ENCODE peak calls at places on chromosomes 13 and 19, in four cellular contexts. One of them, this sample, is unnamed. For H3K4me1 and H3K36me3, the result is how much of the 10 kb centered on the place peaks cover.

GRCh38 chr13:108632649-108633167 is 3.3 kb downstream of the MYO16 start:
- DNase-seq in body of pancreas: no peak
- DNase-seq in endodermal cell: no peak
- DNase-seq in effector memory CD4-positive, alpha-beta T cell: no peak
- DNase-seq in this sample: no peak

GRCh38 chr13:103315701-103316100 is 249.5 kb upstream of the SLC10A2 start:
- DNase-seq in effector memory CD4-positive, alpha-beta T cell: no peak
- DNase-seq in endodermal cell: no peak
- DNase-seq in body of pancreas: no peak
- DNase-seq in this sample: no peak

GRCh38 chr19:56273563-56274117 is 1.1 kb downstream of the EDDM13 start:
- DNase-seq in effector memory CD4-positive, alpha-beta T cell: no peak
- DNase-seq in endodermal cell: no peak
- DNase-seq in body of pancreas: no peak
- DNase-seq in this sample: peak

GRCh38 chr19:42794751-42795150 is 29.3 kb upstream of the PSG8 start:
- DNase-seq in effector memory CD4-positive, alpha-beta T cell: no peak
- DNase-seq in body of pancreas: no peak
- DNase-seq in endodermal cell: no peak
- DNase-seq in this sample: no peak

GRCh38 chr13:85230754-85231153 is 568.5 kb downstream of the SLITRK6 start:
- DNase-seq in effector memory CD4-positive, alpha-beta T cell: no peak
- DNase-seq in endodermal cell: no peak
- DNase-seq in body of pancreas: no peak
- DNase-seq in this sample: peak

GRCh38 chr13:22463089-22463488 is 717.7 kb upstream of the SGCG start:
- DNase-seq in effector memory CD4-positive, alpha-beta T cell: no peak
- DNase-seq in endodermal cell: no peak
- DNase-seq in body of pancreas: no peak
- DNase-seq in this sample: no peak

GRCh38 chr13:31775686-31776085 is 36.4 kb downstream of the RXFP2 start:
- DNase-seq in effector memory CD4-positive, alpha-beta T cell: no peak
- DNase-seq in body of pancreas: peak
- DNase-seq in endodermal cell: no peak
- DNase-seq in this sample: no peak

GRCh38 chr19:14519860-14520407 is 1.7 kb upstream of the DNAJB1 start:
- DNase-seq in effector memory CD4-positive, alpha-beta T cell: no peak
- DNase-seq in body of pancreas: peak
- DNase-seq in endodermal cell: no peak
- DNase-seq in this sample: no peak

GRCh38 chr13:32206097-32206740 is 108.9 kb downstream of the ZAR1L start:
- DNase-seq in body of pancreas: no peak
- DNase-seq in endodermal cell: no peak
- DNase-seq in effector memory CD4-positive, alpha-beta T cell: no peak
- DNase-seq in this sample: peak

GRCh38 chr13:43787998-43788397 is 1.2 kb upstream of the ENOX1 start:
- DNase-seq in endodermal cell: no peak
- DNase-seq in body of pancreas: peak
- DNase-seq in effector memory CD4-positive, alpha-beta T cell: no peak
- DNase-seq in this sample: no peak

GRCh38 chr13:33577037-33577436 is 240.9 kb upstream of the RFC3 start:
- DNase-seq in effector memory CD4-positive, alpha-beta T cell: no peak
- DNase-seq in body of pancreas: no peak
- DNase-seq in endodermal cell: no peak
- DNase-seq in this sample: peak

GRCh38 chr13:51912091-51912490 is 50.3 kb downstream of the CCDC70 start:
- DNase-seq in effector memory CD4-positive, alpha-beta T cell: no peak
- DNase-seq in endodermal cell: no peak
- DNase-seq in body of pancreas: peak
- DNase-seq in this sample: no peak

GRCh38 chr13:20411638-20412342 is 113.9 kb downstream of the CRYL1 start:
- DNase-seq in endodermal cell: no peak
- DNase-seq in body of pancreas: no peak
- DNase-seq in effector memory CD4-positive, alpha-beta T cell: no peak
- DNase-seq in this sample: no peak

GRCh38 chr13:33323766-33324525 is 38.4 kb upstream of the STARD13 start:
- DNase-seq in endodermal cell: no peak
- DNase-seq in body of pancreas: no peak
- DNase-seq in effector memory CD4-positive, alpha-beta T cell: no peak
- DNase-seq in this sample: no peak

GRCh38 chr13:95524270-95524901 is 28.1 kb upstream of the CLDN10 start:
- DNase-seq in effector memory CD4-positive, alpha-beta T cell: no peak
- DNase-seq in body of pancreas: no peak
- DNase-seq in endodermal cell: no peak
- DNase-seq in this sample: peak

GRCh38 chr13:48318014-48318713 is 14.6 kb downstream of the RB1 start:
- DNase-seq in body of pancreas: peak
- DNase-seq in effector memory CD4-positive, alpha-beta T cell: no peak
- DNase-seq in endodermal cell: no peak
- DNase-seq in this sample: no peak

GRCh38 chr13:43804461-43805070 is 17.8 kb upstream of the ENOX1 start:
- DNase-seq in body of pancreas: peak
- DNase-seq in effector memory CD4-positive, alpha-beta T cell: no peak
- DNase-seq in endodermal cell: no peak
- DNase-seq in this sample: peak

GRCh38 chr13:106373989-106374572 is 161.4 kb downstream of the EFNB2 start:
- DNase-seq in body of pancreas: no peak
- DNase-seq in endodermal cell: peak
- DNase-seq in effector memory CD4-positive, alpha-beta T cell: no peak
- DNase-seq in this sample: no peak

GRCh38 chr19:12924621-12925310 is 5.7 kb upstream of the SYCE2 start:
- DNase-seq in effector memory CD4-positive, alpha-beta T cell: no peak
- DNase-seq in body of pancreas: no peak
- DNase-seq in endodermal cell: no peak
- DNase-seq in this sample: no peak

GRCh38 chr19:47507031-47507430 is 7.8 kb downstream of the NAPA start:
- DNase-seq in effector memory CD4-positive, alpha-beta T cell: no peak
- DNase-seq in body of pancreas: peak
- DNase-seq in endodermal cell: no peak
- DNase-seq in this sample: no peak

GRCh38 chr13:92602560-92602959 is 624.0 kb upstream of the GPC6 start:
- DNase-seq in effector memory CD4-positive, alpha-beta T cell: no peak
- DNase-seq in body of pancreas: no peak
- DNase-seq in endodermal cell: no peak
- DNase-seq in this sample: peak

GRCh38 chr13:59247166-59247565 is 916.6 kb downstream of the DIAPH3 start:
- DNase-seq in endodermal cell: no peak
- DNase-seq in effector memory CD4-positive, alpha-beta T cell: no peak
- DNase-seq in body of pancreas: no peak
- DNase-seq in this sample: no peak

GRCh38 chr19:33040994-33041827 is 23.5 kb downstream of the RHPN2 start:
- DNase-seq in body of pancreas: peak
- DNase-seq in endodermal cell: no peak
- DNase-seq in effector memory CD4-positive, alpha-beta T cell: no peak
- DNase-seq in this sample: no peak

GRCh38 chr13:32504263-32504662 is 34.3 kb downstream of the N4BP2L2 start:
- DNase-seq in body of pancreas: no peak
- DNase-seq in effector memory CD4-positive, alpha-beta T cell: no peak
- DNase-seq in endodermal cell: no peak
- DNase-seq in this sample: no peak

GRCh38 chr13:85806553-85807175 is 7.4 kb upstream of the SLITRK6 start:
- DNase-seq in body of pancreas: no peak
- DNase-seq in endodermal cell: no peak
- DNase-seq in effector memory CD4-positive, alpha-beta T cell: no peak
- DNase-seq in this sample: peak

GRCh38 chr19:53424968-53425597 is 6.7 kb upstream of the ZNF761 start:
- DNase-seq in endodermal cell: peak
- DNase-seq in body of pancreas: peak
- DNase-seq in effector memory CD4-positive, alpha-beta T cell: peak
- DNase-seq in this sample: peak

GRCh38 chr13:21738636-21739035 is 67.8 kb downstream of the FGF9 start:
- DNase-seq in body of pancreas: no peak
- DNase-seq in effector memory CD4-positive, alpha-beta T cell: no peak
- DNase-seq in endodermal cell: no peak
- DNase-seq in this sample: no peak

GRCh38 chr13:36323951-36324566 is 22.1 kb downstream of the SPART start:
- DNase-seq in body of pancreas: no peak
- DNase-seq in effector memory CD4-positive, alpha-beta T cell: no peak
- DNase-seq in endodermal cell: peak
- DNase-seq in this sample: peak

GRCh38 chr13:52406629-52407028 is 657 bp upstream of the THSD1 start:
- DNase-seq in body of pancreas: no peak
- DNase-seq in endodermal cell: no peak
- DNase-seq in effector memory CD4-positive, alpha-beta T cell: no peak
- DNase-seq in this sample: no peak

GRCh38 chr13:26255717-26256277 is 1.9 kb downstream of the CDK8 start:
- DNase-seq in body of pancreas: no peak
- DNase-seq in effector memory CD4-positive, alpha-beta T cell: no peak
- DNase-seq in endodermal cell: no peak
- DNase-seq in this sample: peak

GRCh38 chr13:26253787-26254582 is at the start of gene CDK8:
- DNase-seq in endodermal cell: peak
- DNase-seq in body of pancreas: peak
- DNase-seq in effector memory CD4-positive, alpha-beta T cell: peak
- DNase-seq in this sample: peak

GRCh38 chr13:26254583-26255102 is 714 bp downstream of the CDK8 start:
- DNase-seq in body of pancreas: peak
- DNase-seq in effector memory CD4-positive, alpha-beta T cell: peak
- DNase-seq in endodermal cell: peak
- DNase-seq in this sample: peak

GRCh38 chr13:26259634-26260033 is 5.7 kb downstream of the CDK8 start:
- DNase-seq in body of pancreas: no peak
- DNase-seq in effector memory CD4-positive, alpha-beta T cell: no peak
- DNase-seq in endodermal cell: no peak
- DNase-seq in this sample: no peak

DNA sequence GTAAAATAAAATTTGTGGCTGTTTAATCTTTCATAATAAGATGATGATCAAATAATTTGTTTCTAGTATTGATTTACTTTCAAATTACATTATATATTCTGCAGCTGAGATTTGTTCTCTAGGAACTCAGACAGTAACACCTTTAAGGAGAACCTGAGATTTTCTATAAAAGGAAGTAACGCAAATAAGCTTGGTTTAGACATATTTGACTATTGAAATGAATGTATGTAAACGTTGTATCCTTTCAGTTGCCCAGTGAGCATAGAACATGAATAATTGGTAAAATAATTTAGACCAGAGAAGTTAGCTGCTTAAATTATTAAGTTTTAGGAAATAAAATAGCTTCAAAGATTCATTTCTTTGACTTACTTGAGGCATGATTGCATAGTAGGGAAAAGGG is 3.1 kb downstream of the CDK8 start:
- DNase-seq in effector memory CD4-positive, alpha-beta T cell: no peak
- DNase-seq in endodermal cell: no peak
- DNase-seq in body of pancreas: no peak
- DNase-seq in this sample: no peak
- H3K4me1 ChIP-seq in effector memory CD4-positive, alpha-beta T cell: under half
- H3K4me1 ChIP-seq in endodermal cell: under half
- H3K4me1 ChIP-seq in body of pancreas: under half
- H3K4me1 ChIP-seq in this sample: under half

DNA sequence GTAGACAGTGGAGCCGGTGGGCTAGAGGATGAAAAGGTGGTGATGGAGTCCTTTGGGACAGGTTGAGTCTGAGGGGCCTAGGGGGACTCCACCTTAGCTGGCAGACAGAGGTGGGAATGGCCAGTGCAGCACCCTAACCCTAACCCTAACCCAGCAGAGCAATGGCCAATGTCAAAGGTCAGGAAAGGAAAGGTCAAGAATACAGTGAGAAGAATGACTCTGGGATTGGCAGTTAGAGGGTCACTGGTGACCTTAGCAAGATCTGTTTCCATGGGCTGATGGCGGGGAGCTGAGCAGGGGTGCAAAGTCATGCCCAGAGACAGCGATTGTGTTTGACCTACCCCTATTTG is 16.6 kb downstream of the GNA15 start:
- DNase-seq in endodermal cell: no peak
- DNase-seq in effector memory CD4-positive, alpha-beta T cell: no peak
- DNase-seq in body of pancreas: no peak
- DNase-seq in this sample: no peak
- H3K36me3 ChIP-seq in endodermal cell: under half
- H3K36me3 ChIP-seq in effector memory CD4-positive, alpha-beta T cell: under half
- H3K36me3 ChIP-seq in body of pancreas: under half
- H3K36me3 ChIP-seq in this sample: under half

DNA sequence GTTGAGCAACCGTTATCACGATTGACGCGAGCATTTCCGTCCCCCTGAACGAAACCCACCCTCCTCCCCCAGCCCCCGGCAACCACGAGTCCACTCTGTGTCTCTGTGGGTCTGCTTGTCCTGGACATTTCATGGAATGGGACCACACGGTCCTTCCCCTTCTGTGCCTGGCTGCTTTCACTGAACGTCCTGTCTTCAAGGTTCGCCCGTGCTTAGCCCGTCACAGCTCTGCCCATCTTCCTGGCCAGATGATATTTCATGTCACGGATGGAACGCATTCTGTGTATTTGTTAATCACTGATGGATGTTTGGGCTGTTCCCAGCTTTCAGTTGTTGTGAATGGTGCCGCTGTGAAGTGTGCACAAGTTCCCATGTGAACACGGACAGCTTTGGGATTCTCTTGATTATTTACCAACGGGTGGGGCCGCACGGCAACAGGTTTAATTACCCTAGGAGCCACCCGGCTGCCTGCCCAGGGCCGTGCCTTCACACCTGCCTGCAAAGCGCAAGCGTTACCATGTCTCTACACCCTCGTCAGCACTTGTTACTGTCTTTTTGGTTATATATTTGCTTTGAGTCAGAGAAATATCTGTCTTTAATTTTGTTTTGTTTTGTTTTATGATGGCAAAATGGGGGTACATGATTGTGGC is 42.5 kb downstream of the RASA3 start:
- DNase-seq in effector memory CD4-positive, alpha-beta T cell: no peak
- DNase-seq in endodermal cell: peak
- DNase-seq in body of pancreas: no peak
- DNase-seq in this sample: no peak
- H3K27ac ChIP-seq in effector memory CD4-positive, alpha-beta T cell: no peak
- H3K27ac ChIP-seq in endodermal cell: no peak
- H3K27ac ChIP-seq in body of pancreas: peak
- H3K27ac ChIP-seq in this sample: no peak

GRCh38 chr13:46386996-46387851 is at the start of gene RUBCNL:
- DNase-seq in body of pancreas: peak
- DNase-seq in effector memory CD4-positive, alpha-beta T cell: no peak
- DNase-seq in endodermal cell: peak
- DNase-seq in this sample: peak

GRCh38 chr13:46383383-46383782 is 3.7 kb downstream of the RUBCNL start:
- DNase-seq in endodermal cell: no peak
- DNase-seq in effector memory CD4-positive, alpha-beta T cell: no peak
- DNase-seq in body of pancreas: no peak
- DNase-seq in this sample: no peak

GRCh38 chr13:46386426-46386995 is 541 bp downstream of the RUBCNL start:
- DNase-seq in effector memory CD4-positive, alpha-beta T cell: no peak
- DNase-seq in endodermal cell: no peak
- DNase-seq in body of pancreas: no peak
- DNase-seq in this sample: no peak

GRCh38 chr13:46388308-46388707 is 1.3 kb upstream of the RUBCNL start:
- DNase-seq in endodermal cell: no peak
- DNase-seq in effector memory CD4-positive, alpha-beta T cell: no peak
- DNase-seq in body of pancreas: no peak
- DNase-seq in this sample: no peak

DNA sequence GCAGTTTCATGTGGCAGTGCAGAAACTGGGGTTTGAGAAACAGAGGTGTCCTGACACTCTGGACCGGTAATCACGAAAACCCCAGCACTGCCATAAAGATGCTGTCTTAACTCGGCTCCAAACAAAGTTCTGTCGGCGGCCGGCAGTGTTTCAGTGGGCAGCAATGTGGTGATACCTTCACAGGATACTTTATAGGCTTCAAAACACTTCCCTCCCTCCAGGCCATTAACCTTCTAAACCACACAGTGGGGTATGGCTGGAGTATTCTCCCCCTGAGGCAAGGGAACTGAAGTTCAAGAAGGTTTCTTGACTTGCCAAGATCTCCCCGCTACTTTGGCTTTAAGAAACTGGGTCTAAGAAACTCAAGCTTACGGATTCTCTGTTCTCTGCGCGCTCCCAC is 1.1 kb downstream of the RUBCNL start:
- DNase-seq in endodermal cell: peak
- DNase-seq in effector memory CD4-positive, alpha-beta T cell: no peak
- DNase-seq in body of pancreas: no peak
- DNase-seq in this sample: no peak
- H3K4me1 ChIP-seq in endodermal cell: under half
- H3K4me1 ChIP-seq in effector memory CD4-positive, alpha-beta T cell: under half
- H3K4me1 ChIP-seq in body of pancreas: under half
- H3K4me1 ChIP-seq in this sample: under half

This sample was measured in cardiac muscle cell.